ENCODE peak calls at places on chromosome 21, in ten cellular contexts. One of them, this sample, is unnamed.

GRCh38 chr21:31557421-31557955 is 102.0 kb upstream of the SOD1 start:
- DNase-seq in esophagus squamous epithelium: no peak
- DNase-seq in tibial nerve: no peak
- DNase-seq in iPS DF 6.9: no peak
- DNase-seq in left ventricle myocardium inferior: no peak
- DNase-seq in HCT116: no peak
- DNase-seq in right atrium auricular region: no peak
- DNase-seq in small intestine: no peak
- DNase-seq in CD8-positive, alpha-beta T cell: no peak
- DNase-seq in hepatocyte: peak; percentile 30
- DNase-seq in this sample: no peak

GRCh38 chr21:38376235-38376634 is 119.4 kb downstream of the KCNJ15 start:
- DNase-seq in esophagus squamous epithelium: no peak
- DNase-seq in tibial nerve: no peak
- DNase-seq in left ventricle myocardium inferior: no peak
- DNase-seq in hepatocyte: no peak
- DNase-seq in right atrium auricular region: peak; percentile 55
- DNase-seq in iPS DF 6.9: no peak
- DNase-seq in HCT116: no peak
- DNase-seq in small intestine: no peak
- DNase-seq in CD8-positive, alpha-beta T cell: no peak
- DNase-seq in this sample: no peak

GRCh38 chr21:33541105-33541711 is 709 bp downstream of the GART start:
- DNase-seq in left ventricle myocardium inferior: no peak
- DNase-seq in right atrium auricular region: no peak
- DNase-seq in esophagus squamous epithelium: no peak
- DNase-seq in tibial nerve: no peak
- DNase-seq in iPS DF 6.9: no peak
- DNase-seq in HCT116: no peak
- DNase-seq in hepatocyte: no peak
- DNase-seq in CD8-positive, alpha-beta T cell: no peak
- DNase-seq in small intestine: peak; percentile 19
- DNase-seq in this sample: no peak

GRCh38 chr21:37338671-37339526 is 27.7 kb upstream of the DYRK1A start:
- DNase-seq in esophagus squamous epithelium: no peak
- DNase-seq in small intestine: peak; percentile 13
- DNase-seq in iPS DF 6.9: no peak
- DNase-seq in hepatocyte: peak; percentile 86
- DNase-seq in right atrium auricular region: peak; percentile 86
- DNase-seq in left ventricle myocardium inferior: peak; percentile 42
- DNase-seq in CD8-positive, alpha-beta T cell: no peak
- DNase-seq in HCT116: peak; percentile 61
- DNase-seq in tibial nerve: no peak
- DNase-seq in this sample: peak; percentile 26

GRCh38 chr21:18743523-18743922 is 339.9 kb upstream of the TMPRSS15 start:
- DNase-seq in tibial nerve: no peak
- DNase-seq in HCT116: no peak
- DNase-seq in left ventricle myocardium inferior: no peak
- DNase-seq in hepatocyte: no peak
- DNase-seq in esophagus squamous epithelium: no peak
- DNase-seq in right atrium auricular region: no peak
- DNase-seq in CD8-positive, alpha-beta T cell: no peak
- DNase-seq in small intestine: no peak
- DNase-seq in iPS DF 6.9: no peak
- DNase-seq in this sample: no peak

GRCh38 chr21:36430841-36431240 is 45.6 kb downstream of the CHAF1B start:
- DNase-seq in small intestine: no peak
- DNase-seq in hepatocyte: no peak
- DNase-seq in HCT116: no peak
- DNase-seq in esophagus squamous epithelium: no peak
- DNase-seq in right atrium auricular region: no peak
- DNase-seq in CD8-positive, alpha-beta T cell: no peak
- DNase-seq in tibial nerve: no peak
- DNase-seq in iPS DF 6.9: no peak
- DNase-seq in left ventricle myocardium inferior: no peak
- DNase-seq in this sample: no peak

GRCh38 chr21:35399706-35400105 is 350.6 kb upstream of the RUNX1 start:
- DNase-seq in left ventricle myocardium inferior: no peak
- DNase-seq in right atrium auricular region: no peak
- DNase-seq in CD8-positive, alpha-beta T cell: no peak
- DNase-seq in small intestine: no peak
- DNase-seq in HCT116: no peak
- DNase-seq in iPS DF 6.9: no peak
- DNase-seq in esophagus squamous epithelium: no peak
- DNase-seq in tibial nerve: no peak
- DNase-seq in hepatocyte: no peak
- DNase-seq in this sample: no peak

GRCh38 chr21:8998946-8999681 is 1522.3 kb upstream of the TPTE start:
- DNase-seq in right atrium auricular region: no peak
- DNase-seq in tibial nerve: no peak
- DNase-seq in hepatocyte: no peak
- DNase-seq in HCT116: no peak
- DNase-seq in iPS DF 6.9: no peak
- DNase-seq in small intestine: no peak
- DNase-seq in CD8-positive, alpha-beta T cell: no peak
- DNase-seq in left ventricle myocardium inferior: no peak
- DNase-seq in esophagus squamous epithelium: no peak
- DNase-seq in this sample: no peak

GRCh38 chr21:46099476-46099875 is 1.6 kb downstream of the COL6A2 start:
- DNase-seq in HCT116: no peak
- DNase-seq in tibial nerve: peak; percentile 10
- DNase-seq in left ventricle myocardium inferior: peak; percentile 41
- DNase-seq in small intestine: peak; percentile 41
- DNase-seq in hepatocyte: peak; percentile 55
- DNase-seq in iPS DF 6.9: no peak
- DNase-seq in right atrium auricular region: peak; percentile 65
- DNase-seq in esophagus squamous epithelium: no peak
- DNase-seq in CD8-positive, alpha-beta T cell: peak; percentile 48
- DNase-seq in this sample: peak; percentile 3

GRCh38 chr21:46100426-46100825 is 2.5 kb downstream of the COL6A2 start:
- DNase-seq in esophagus squamous epithelium: no peak
- DNase-seq in right atrium auricular region: peak; percentile 57
- DNase-seq in tibial nerve: peak; percentile 4
- DNase-seq in hepatocyte: peak; percentile 5
- DNase-seq in HCT116: no peak
- DNase-seq in left ventricle myocardium inferior: no peak
- DNase-seq in small intestine: no peak
- DNase-seq in CD8-positive, alpha-beta T cell: no peak
- DNase-seq in iPS DF 6.9: no peak
- DNase-seq in this sample: no peak

GRCh38 chr21:46097826-46098286 is at the start of gene COL6A2:
- DNase-seq in right atrium auricular region: peak; percentile 61
- DNase-seq in hepatocyte: peak; percentile 90
- DNase-seq in tibial nerve: peak; percentile 59
- DNase-seq in left ventricle myocardium inferior: peak; percentile 75
- DNase-seq in HCT116: no peak
- DNase-seq in esophagus squamous epithelium: no peak
- DNase-seq in small intestine: peak; percentile 13
- DNase-seq in iPS DF 6.9: no peak
- DNase-seq in CD8-positive, alpha-beta T cell: peak; percentile 41
- DNase-seq in this sample: peak; percentile 15

GRCh38 chr21:46098303-46099141 is 610 bp downstream of the COL6A2 start:
- DNase-seq in iPS DF 6.9: no peak
- DNase-seq in tibial nerve: no peak
- DNase-seq in CD8-positive, alpha-beta T cell: no peak
- DNase-seq in right atrium auricular region: peak; percentile 57
- DNase-seq in HCT116: no peak
- DNase-seq in left ventricle myocardium inferior: peak; percentile 34
- DNase-seq in small intestine: no peak
- DNase-seq in hepatocyte: peak; percentile 37
- DNase-seq in esophagus squamous epithelium: no peak
- DNase-seq in this sample: peak; percentile 0

GRCh38 chr21:46100020-46100419 is 2.1 kb downstream of the COL6A2 start:
- DNase-seq in HCT116: no peak
- DNase-seq in CD8-positive, alpha-beta T cell: no peak
- DNase-seq in hepatocyte: no peak
- DNase-seq in esophagus squamous epithelium: no peak
- DNase-seq in small intestine: no peak
- DNase-seq in tibial nerve: peak; percentile 3
- DNase-seq in left ventricle myocardium inferior: no peak
- DNase-seq in right atrium auricular region: peak; percentile 57
- DNase-seq in iPS DF 6.9: no peak
- DNase-seq in this sample: no peak
- H3K4me1 ChIP-seq in HCT116: peaks cover 6% of the 10 kb centered on the region
- H3K4me1 ChIP-seq in CD8-positive, alpha-beta T cell: peaks cover 10% of the 10 kb centered on the region
- H3K4me1 ChIP-seq in hepatocyte: peaks cover 6% of the 10 kb centered on the region
- H3K4me1 ChIP-seq in esophagus squamous epithelium: no peaks in the 10 kb centered on the region
- H3K4me1 ChIP-seq in small intestine: no peaks in the 10 kb centered on the region
- H3K4me1 ChIP-seq in tibial nerve: no peaks in the 10 kb centered on the region
- H3K4me1 ChIP-seq in left ventricle myocardium inferior: peaks cover 50% of the 10 kb centered on the region
- H3K4me1 ChIP-seq in right atrium auricular region: peaks cover 6% of the 10 kb centered on the region
- H3K4me1 ChIP-seq in iPS DF 6.9: peaks cover 3% of the 10 kb centered on the region
- H3K4me1 ChIP-seq in this sample: peaks cover 21% of the 10 kb centered on the region

GRCh38 chr21:44890961-44891541 is 17.6 kb upstream of the PTTG1IP start:
- DNase-seq in iPS DF 6.9: no peak
- DNase-seq in hepatocyte: no peak
- DNase-seq in CD8-positive, alpha-beta T cell: no peak
- DNase-seq in small intestine: no peak
- DNase-seq in right atrium auricular region: no peak
- DNase-seq in tibial nerve: no peak
- DNase-seq in HCT116: no peak
- DNase-seq in left ventricle myocardium inferior: no peak
- DNase-seq in esophagus squamous epithelium: no peak
- DNase-seq in this sample: no peak
- H3K36me3 ChIP-seq in iPS DF 6.9: peaks cover 3% of the 10 kb centered on the region
- H3K36me3 ChIP-seq in hepatocyte: no peaks in the 10 kb centered on the region
- H3K36me3 ChIP-seq in CD8-positive, alpha-beta T cell: peaks cover 64% of the 10 kb centered on the region
- H3K36me3 ChIP-seq in small intestine: no peaks in the 10 kb centered on the region
- H3K36me3 ChIP-seq in right atrium auricular region: no peaks in the 10 kb centered on the region
- H3K36me3 ChIP-seq in tibial nerve: no peaks in the 10 kb centered on the region
- H3K36me3 ChIP-seq in HCT116: no peaks in the 10 kb centered on the region
- H3K36me3 ChIP-seq in left ventricle myocardium inferior: no peaks in the 10 kb centered on the region
- H3K36me3 ChIP-seq in esophagus squamous epithelium: no peaks in the 10 kb centered on the region
- H3K36me3 ChIP-seq in this sample: no peaks in the 10 kb centered on the region

GRCh38 chr21:42806489-42807140 is 72.7 kb downstream of the WDR4 start:
- DNase-seq in hepatocyte: no peak
- DNase-seq in right atrium auricular region: no peak
- DNase-seq in iPS DF 6.9: no peak
- DNase-seq in left ventricle myocardium inferior: no peak
- DNase-seq in HCT116: no peak
- DNase-seq in CD8-positive, alpha-beta T cell: no peak
- DNase-seq in small intestine: no peak
- DNase-seq in tibial nerve: no peak
- DNase-seq in esophagus squamous epithelium: no peak
- DNase-seq in this sample: no peak

GRCh38 chr21:42807938-42808613 is 71.3 kb downstream of the WDR4 start:
- DNase-seq in small intestine: no peak
- DNase-seq in tibial nerve: no peak
- DNase-seq in iPS DF 6.9: no peak
- DNase-seq in right atrium auricular region: no peak
- DNase-seq in hepatocyte: no peak
- DNase-seq in HCT116: no peak
- DNase-seq in left ventricle myocardium inferior: no peak
- DNase-seq in esophagus squamous epithelium: no peak
- DNase-seq in CD8-positive, alpha-beta T cell: no peak
- DNase-seq in this sample: no peak

GRCh38 chr21:42809171-42809570 is 70.2 kb downstream of the WDR4 start:
- DNase-seq in esophagus squamous epithelium: no peak
- DNase-seq in small intestine: no peak
- DNase-seq in left ventricle myocardium inferior: no peak
- DNase-seq in tibial nerve: no peak
- DNase-seq in right atrium auricular region: no peak
- DNase-seq in HCT116: no peak
- DNase-seq in hepatocyte: no peak
- DNase-seq in iPS DF 6.9: no peak
- DNase-seq in CD8-positive, alpha-beta T cell: no peak
- DNase-seq in this sample: no peak

GRCh38 chr21:42811960-42812359 is 67.4 kb downstream of the WDR4 start:
- DNase-seq in CD8-positive, alpha-beta T cell: no peak
- DNase-seq in iPS DF 6.9: no peak
- DNase-seq in hepatocyte: no peak
- DNase-seq in small intestine: no peak
- DNase-seq in left ventricle myocardium inferior: no peak
- DNase-seq in HCT116: no peak
- DNase-seq in tibial nerve: no peak
- DNase-seq in esophagus squamous epithelium: no peak
- DNase-seq in right atrium auricular region: no peak
- DNase-seq in this sample: no peak

DNA sequence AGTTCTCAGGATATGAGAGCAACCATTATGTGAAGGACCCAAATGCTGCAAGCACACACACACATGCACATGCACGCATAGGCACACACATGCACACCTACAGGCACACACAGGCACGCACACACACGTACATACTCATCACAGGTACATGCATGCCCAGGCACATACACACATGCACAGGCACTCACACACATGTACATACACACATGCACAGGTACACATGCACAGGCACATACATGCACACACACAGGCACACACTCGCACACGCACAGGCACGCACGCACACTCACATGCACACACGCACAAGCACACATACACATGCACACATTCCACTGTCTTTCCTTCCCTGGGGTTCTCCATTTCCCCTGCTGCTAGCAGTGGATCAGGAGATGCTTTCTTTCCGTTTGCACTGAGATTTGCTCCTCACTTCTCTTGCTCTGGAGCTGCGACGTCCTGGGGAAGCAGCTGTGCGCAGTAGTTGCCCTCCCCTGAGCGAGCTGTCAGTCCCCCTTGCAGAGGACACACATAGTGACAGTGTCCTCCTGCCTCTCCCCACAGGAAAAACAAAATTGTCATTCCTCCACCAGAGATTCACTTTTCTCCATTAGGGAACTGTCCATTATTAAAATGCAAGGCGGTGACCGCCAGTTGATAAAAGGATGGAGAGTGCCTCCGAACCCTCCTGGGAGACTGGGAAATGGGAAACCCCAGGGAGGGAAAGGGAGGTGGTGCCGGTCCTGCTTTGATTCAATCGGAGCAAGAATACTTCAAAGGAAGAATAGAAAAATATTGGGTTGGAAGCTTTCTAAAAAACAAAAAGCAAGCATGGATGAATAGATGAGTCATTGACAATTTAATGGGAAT is 69.5 kb downstream of the WDR4 start:
- DNase-seq in hepatocyte: no peak
- DNase-seq in small intestine: no peak
- DNase-seq in esophagus squamous epithelium: no peak
- DNase-seq in iPS DF 6.9: no peak
- DNase-seq in left ventricle myocardium inferior: no peak
- DNase-seq in HCT116: no peak
- DNase-seq in right atrium auricular region: no peak
- DNase-seq in CD8-positive, alpha-beta T cell: no peak
- DNase-seq in tibial nerve: no peak
- DNase-seq in this sample: no peak
- H3K27ac ChIP-seq in hepatocyte: no peak overlapping the region
- H3K27ac ChIP-seq in small intestine: no peak overlapping the region
- H3K27ac ChIP-seq in esophagus squamous epithelium: no peak overlapping the region
- H3K27ac ChIP-seq in iPS DF 6.9: no peak overlapping the region
- H3K27ac ChIP-seq in left ventricle myocardium inferior: no peak overlapping the region
- H3K27ac ChIP-seq in HCT116: no peak overlapping the region
- H3K27ac ChIP-seq in right atrium auricular region: no peak overlapping the region
- H3K27ac ChIP-seq in CD8-positive, alpha-beta T cell: no peak overlapping the region
- H3K27ac ChIP-seq in tibial nerve: no peak overlapping the region
- H3K27ac ChIP-seq in this sample: no peak overlapping the region

DNA sequence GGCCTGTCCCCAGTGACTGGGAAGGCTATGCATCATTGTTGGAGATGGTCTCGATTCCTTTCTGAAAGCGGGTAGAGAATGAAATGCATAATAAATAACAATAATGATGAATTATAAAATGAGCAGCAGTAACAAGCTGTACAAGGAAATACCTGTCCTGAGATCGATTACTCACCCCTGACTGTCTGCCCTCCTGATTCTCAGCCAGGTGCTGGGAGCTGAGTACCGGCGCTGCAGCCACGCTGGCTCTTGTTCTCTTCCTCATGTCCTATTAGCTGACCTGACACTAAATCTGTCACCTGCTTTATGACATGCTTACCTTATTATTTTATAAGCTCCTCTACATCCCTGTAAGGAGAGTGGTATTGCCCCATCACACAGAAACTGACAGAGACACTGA is 3.4 kb downstream of the AGPAT3 start:
- DNase-seq in CD8-positive, alpha-beta T cell: no peak
- DNase-seq in esophagus squamous epithelium: no peak
- DNase-seq in hepatocyte: no peak
- DNase-seq in HCT116: no peak
- DNase-seq in iPS DF 6.9: no peak
- DNase-seq in left ventricle myocardium inferior: no peak
- DNase-seq in right atrium auricular region: no peak
- DNase-seq in tibial nerve: no peak
- DNase-seq in small intestine: peak; percentile 82
- DNase-seq in this sample: no peak
- H3K4me1 ChIP-seq in CD8-positive, alpha-beta T cell: peaks cover 23% of the 10 kb centered on the region
- H3K4me1 ChIP-seq in esophagus squamous epithelium: peaks cover 26% of the 10 kb centered on the region
- H3K4me1 ChIP-seq in hepatocyte: peaks cover 23% of the 10 kb centered on the region
- H3K4me1 ChIP-seq in HCT116: peaks cover 6% of the 10 kb centered on the region
- H3K4me1 ChIP-seq in iPS DF 6.9: peaks cover 1% of the 10 kb centered on the region
- H3K4me1 ChIP-seq in left ventricle myocardium inferior: peaks cover 80% of the 10 kb centered on the region
- H3K4me1 ChIP-seq in right atrium auricular region: peaks cover 24% of the 10 kb centered on the region
- H3K4me1 ChIP-seq in tibial nerve: no peaks in the 10 kb centered on the region
- H3K4me1 ChIP-seq in small intestine: peaks cover 2% of the 10 kb centered on the region
- H3K4me1 ChIP-seq in this sample: peaks cover 21% of the 10 kb centered on the region